ENCODE peak calls at places on chromosomes 6 and 20, in eight cellular contexts. One of them, this sample, is unnamed.
A peak's percentile ranks its signal among the peaks of the same experiment; 100 is the strongest.

GRCh38 chr6:37988131-37988530 is 168.6 kb downstream of the ZFAND3 start:
- DNase-seq in choroid plexus epithelial cell: peak; percentile 70
- DNase-seq in HCT116: no peak
- DNase-seq in fibroblast of pulmonary artery: peak; percentile 53
- DNase-seq in CD4-positive, CD25-positive, alpha-beta regulatory T cell: no peak
- DNase-seq in brain microvascular endothelial cell: peak; percentile 63
- DNase-seq in naive thymus-derived CD4-positive, alpha-beta T cell: no peak
- DNase-seq in kidney epithelial cell: no peak
- DNase-seq in this sample: no peak

GRCh38 chr6:138569554-138569953 is 70.3 kb upstream of the NHSL1 start:
- DNase-seq in choroid plexus epithelial cell: no peak
- DNase-seq in HCT116: no peak
- DNase-seq in fibroblast of pulmonary artery: no peak
- DNase-seq in CD4-positive, CD25-positive, alpha-beta regulatory T cell: no peak
- DNase-seq in brain microvascular endothelial cell: no peak
- DNase-seq in naive thymus-derived CD4-positive, alpha-beta T cell: no peak
- DNase-seq in kidney epithelial cell: no peak
- DNase-seq in this sample: no peak

GRCh38 chr6:128807577-128807976 is 75.4 kb upstream of the LAMA2 start:
- DNase-seq in choroid plexus epithelial cell: peak; percentile 81
- DNase-seq in HCT116: peak; percentile 34
- DNase-seq in fibroblast of pulmonary artery: peak; percentile 78
- DNase-seq in CD4-positive, CD25-positive, alpha-beta regulatory T cell: peak; percentile 12
- DNase-seq in brain microvascular endothelial cell: no peak
- DNase-seq in naive thymus-derived CD4-positive, alpha-beta T cell: no peak
- DNase-seq in kidney epithelial cell: peak; percentile 21
- DNase-seq in this sample: no peak

GRCh38 chr6:114286211-114286610 is 56.6 kb downstream of the HS3ST5 start:
- DNase-seq in choroid plexus epithelial cell: no peak
- DNase-seq in HCT116: no peak
- DNase-seq in fibroblast of pulmonary artery: no peak
- DNase-seq in CD4-positive, CD25-positive, alpha-beta regulatory T cell: no peak
- DNase-seq in brain microvascular endothelial cell: no peak
- DNase-seq in naive thymus-derived CD4-positive, alpha-beta T cell: no peak
- DNase-seq in kidney epithelial cell: no peak
- DNase-seq in this sample: no peak

GRCh38 chr6:87808005-87808757 is 106.1 kb upstream of the AKIRIN2 start:
- DNase-seq in choroid plexus epithelial cell: no peak
- DNase-seq in HCT116: no peak
- DNase-seq in fibroblast of pulmonary artery: peak; percentile 23
- DNase-seq in CD4-positive, CD25-positive, alpha-beta regulatory T cell: peak; percentile 11
- DNase-seq in brain microvascular endothelial cell: no peak
- DNase-seq in naive thymus-derived CD4-positive, alpha-beta T cell: no peak
- DNase-seq in kidney epithelial cell: peak; percentile 59
- DNase-seq in this sample: no peak

GRCh38 chr20:52175840-52176239 is 15.7 kb downstream of the ZFP64 start:
- DNase-seq in choroid plexus epithelial cell: no peak
- DNase-seq in HCT116: no peak
- DNase-seq in fibroblast of pulmonary artery: no peak
- DNase-seq in CD4-positive, CD25-positive, alpha-beta regulatory T cell: no peak
- DNase-seq in brain microvascular endothelial cell: no peak
- DNase-seq in naive thymus-derived CD4-positive, alpha-beta T cell: no peak
- DNase-seq in kidney epithelial cell: no peak
- DNase-seq in this sample: no peak

GRCh38 chr20:24873015-24873620 is 76.0 kb upstream of the CST7 start:
- DNase-seq in choroid plexus epithelial cell: no peak
- DNase-seq in HCT116: no peak
- DNase-seq in fibroblast of pulmonary artery: no peak
- DNase-seq in CD4-positive, CD25-positive, alpha-beta regulatory T cell: no peak
- DNase-seq in brain microvascular endothelial cell: no peak
- DNase-seq in naive thymus-derived CD4-positive, alpha-beta T cell: no peak
- DNase-seq in kidney epithelial cell: no peak
- DNase-seq in this sample: no peak

GRCh38 chr6:122033564-122034181 is 365.8 kb upstream of the HSF2 start:
- DNase-seq in choroid plexus epithelial cell: peak; percentile 86
- DNase-seq in HCT116: peak; percentile 49
- DNase-seq in fibroblast of pulmonary artery: peak; percentile 78
- DNase-seq in CD4-positive, CD25-positive, alpha-beta regulatory T cell: peak; percentile 16
- DNase-seq in brain microvascular endothelial cell: peak; percentile 12
- DNase-seq in naive thymus-derived CD4-positive, alpha-beta T cell: peak; percentile 60
- DNase-seq in kidney epithelial cell: peak; percentile 18
- DNase-seq in this sample: no peak

GRCh38 chr6:106804238-106805016 is 170.1 kb downstream of the CD24 start:
- DNase-seq in choroid plexus epithelial cell: no peak
- DNase-seq in HCT116: no peak
- DNase-seq in fibroblast of pulmonary artery: no peak
- DNase-seq in CD4-positive, CD25-positive, alpha-beta regulatory T cell: no peak
- DNase-seq in brain microvascular endothelial cell: no peak
- DNase-seq in naive thymus-derived CD4-positive, alpha-beta T cell: no peak
- DNase-seq in kidney epithelial cell: no peak
- DNase-seq in this sample: no peak

GRCh38 chr6:110188791-110189190 is 8.6 kb downstream of the CDC40 start:
- DNase-seq in choroid plexus epithelial cell: peak; percentile 11
- DNase-seq in HCT116: no peak
- DNase-seq in fibroblast of pulmonary artery: no peak
- DNase-seq in CD4-positive, CD25-positive, alpha-beta regulatory T cell: no peak
- DNase-seq in brain microvascular endothelial cell: no peak
- DNase-seq in naive thymus-derived CD4-positive, alpha-beta T cell: no peak
- DNase-seq in kidney epithelial cell: no peak
- DNase-seq in this sample: no peak

GRCh38 chr6:3848925-3849605 is at the start of gene FAM50B:
- DNase-seq in choroid plexus epithelial cell: peak; percentile 92
- DNase-seq in HCT116: no peak
- DNase-seq in fibroblast of pulmonary artery: peak; percentile 88
- DNase-seq in CD4-positive, CD25-positive, alpha-beta regulatory T cell: peak; percentile 90
- DNase-seq in brain microvascular endothelial cell: peak; percentile 80
- DNase-seq in naive thymus-derived CD4-positive, alpha-beta T cell: peak; percentile 91
- DNase-seq in kidney epithelial cell: no peak
- DNase-seq in this sample: no peak

GRCh38 chr6:27553123-27553904 is 80.4 kb upstream of the ZNF184 start:
- DNase-seq in choroid plexus epithelial cell: peak; percentile 53
- DNase-seq in HCT116: no peak
- DNase-seq in fibroblast of pulmonary artery: peak; percentile 33
- DNase-seq in CD4-positive, CD25-positive, alpha-beta regulatory T cell: peak; percentile 23
- DNase-seq in brain microvascular endothelial cell: peak; percentile 82
- DNase-seq in naive thymus-derived CD4-positive, alpha-beta T cell: no peak
- DNase-seq in kidney epithelial cell: no peak
- DNase-seq in this sample: peak; percentile 89

GRCh38 chr20:845226-845868 is 11.8 kb downstream of the FAM110A start:
- DNase-seq in choroid plexus epithelial cell: no peak
- DNase-seq in HCT116: no peak
- DNase-seq in fibroblast of pulmonary artery: no peak
- DNase-seq in CD4-positive, CD25-positive, alpha-beta regulatory T cell: no peak
- DNase-seq in brain microvascular endothelial cell: no peak
- DNase-seq in naive thymus-derived CD4-positive, alpha-beta T cell: no peak
- DNase-seq in kidney epithelial cell: no peak
- DNase-seq in this sample: no peak

GRCh38 chr6:143110572-143110971 is 49.9 kb downstream of the AIG1 start:
- DNase-seq in choroid plexus epithelial cell: peak; percentile 45
- DNase-seq in HCT116: no peak
- DNase-seq in fibroblast of pulmonary artery: no peak
- DNase-seq in CD4-positive, CD25-positive, alpha-beta regulatory T cell: no peak
- DNase-seq in brain microvascular endothelial cell: peak; percentile 32
- DNase-seq in naive thymus-derived CD4-positive, alpha-beta T cell: no peak
- DNase-seq in kidney epithelial cell: no peak
- DNase-seq in this sample: no peak

GRCh38 chr20:2539341-2539740 is 3.0 kb downstream of the TMC2 start:
- DNase-seq in choroid plexus epithelial cell: no peak
- DNase-seq in HCT116: no peak
- DNase-seq in fibroblast of pulmonary artery: no peak
- DNase-seq in CD4-positive, CD25-positive, alpha-beta regulatory T cell: no peak
- DNase-seq in brain microvascular endothelial cell: no peak
- DNase-seq in naive thymus-derived CD4-positive, alpha-beta T cell: no peak
- DNase-seq in kidney epithelial cell: no peak
- DNase-seq in this sample: no peak

GRCh38 chr20:24677626-24678328 is 208.3 kb downstream of the SYNDIG1 start:
- DNase-seq in choroid plexus epithelial cell: no peak
- DNase-seq in HCT116: no peak
- DNase-seq in fibroblast of pulmonary artery: no peak
- DNase-seq in CD4-positive, CD25-positive, alpha-beta regulatory T cell: no peak
- DNase-seq in brain microvascular endothelial cell: no peak
- DNase-seq in naive thymus-derived CD4-positive, alpha-beta T cell: no peak
- DNase-seq in kidney epithelial cell: no peak
- DNase-seq in this sample: no peak

GRCh38 chr6:113371106-113371505 is 486.0 kb upstream of the MARCKS start:
- DNase-seq in choroid plexus epithelial cell: no peak
- DNase-seq in HCT116: no peak
- DNase-seq in fibroblast of pulmonary artery: no peak
- DNase-seq in CD4-positive, CD25-positive, alpha-beta regulatory T cell: no peak
- DNase-seq in brain microvascular endothelial cell: no peak
- DNase-seq in naive thymus-derived CD4-positive, alpha-beta T cell: no peak
- DNase-seq in kidney epithelial cell: no peak
- DNase-seq in this sample: no peak

GRCh38 chr6:108946695-108947094 is 98.5 kb downstream of the ARMC2 start:
- DNase-seq in choroid plexus epithelial cell: peak; percentile 53
- DNase-seq in HCT116: no peak
- DNase-seq in fibroblast of pulmonary artery: peak; percentile 72
- DNase-seq in CD4-positive, CD25-positive, alpha-beta regulatory T cell: no peak
- DNase-seq in brain microvascular endothelial cell: peak; percentile 13
- DNase-seq in naive thymus-derived CD4-positive, alpha-beta T cell: no peak
- DNase-seq in kidney epithelial cell: no peak
- DNase-seq in this sample: no peak

GRCh38 chr20:25608774-25609173 is 15.0 kb downstream of the NANP start:
- DNase-seq in choroid plexus epithelial cell: peak; percentile 24
- DNase-seq in HCT116: no peak
- DNase-seq in fibroblast of pulmonary artery: no peak
- DNase-seq in CD4-positive, CD25-positive, alpha-beta regulatory T cell: no peak
- DNase-seq in brain microvascular endothelial cell: peak; percentile 45
- DNase-seq in naive thymus-derived CD4-positive, alpha-beta T cell: no peak
- DNase-seq in kidney epithelial cell: no peak
- DNase-seq in this sample: no peak

GRCh38 chr20:46683939-46684750 is 5.1 kb downstream of the TP53RK start:
- DNase-seq in choroid plexus epithelial cell: peak; percentile 87
- DNase-seq in HCT116: no peak
- DNase-seq in fibroblast of pulmonary artery: peak; percentile 72
- DNase-seq in CD4-positive, CD25-positive, alpha-beta regulatory T cell: no peak
- DNase-seq in brain microvascular endothelial cell: peak; percentile 76
- DNase-seq in naive thymus-derived CD4-positive, alpha-beta T cell: no peak
- DNase-seq in kidney epithelial cell: peak; percentile 25
- DNase-seq in this sample: no peak

GRCh38 chr20:56360133-56360898 is 1.5 kb downstream of the FAM210B start:
- DNase-seq in choroid plexus epithelial cell: no peak
- DNase-seq in HCT116: no peak
- DNase-seq in fibroblast of pulmonary artery: no peak
- DNase-seq in CD4-positive, CD25-positive, alpha-beta regulatory T cell: no peak
- DNase-seq in brain microvascular endothelial cell: no peak
- DNase-seq in naive thymus-derived CD4-positive, alpha-beta T cell: no peak
- DNase-seq in kidney epithelial cell: no peak
- DNase-seq in this sample: no peak
- H3K4me3 ChIP-seq in choroid plexus epithelial cell: peak overlapping the region; percentile 80
- H3K4me3 ChIP-seq in HCT116: peak overlapping the region; percentile 77
- H3K4me3 ChIP-seq in fibroblast of pulmonary artery: peak overlapping the region; percentile 86
- H3K4me3 ChIP-seq in CD4-positive, CD25-positive, alpha-beta regulatory T cell: peak overlapping the region; percentile 76
- H3K4me3 ChIP-seq in brain microvascular endothelial cell: peak overlapping the region; percentile 82
- H3K4me3 ChIP-seq in naive thymus-derived CD4-positive, alpha-beta T cell: peak overlapping the region; percentile 72
- H3K4me3 ChIP-seq in kidney epithelial cell: peak overlapping the region; percentile 77
- H3K4me3 ChIP-seq in this sample: peak overlapping the region; percentile 71

DNA sequence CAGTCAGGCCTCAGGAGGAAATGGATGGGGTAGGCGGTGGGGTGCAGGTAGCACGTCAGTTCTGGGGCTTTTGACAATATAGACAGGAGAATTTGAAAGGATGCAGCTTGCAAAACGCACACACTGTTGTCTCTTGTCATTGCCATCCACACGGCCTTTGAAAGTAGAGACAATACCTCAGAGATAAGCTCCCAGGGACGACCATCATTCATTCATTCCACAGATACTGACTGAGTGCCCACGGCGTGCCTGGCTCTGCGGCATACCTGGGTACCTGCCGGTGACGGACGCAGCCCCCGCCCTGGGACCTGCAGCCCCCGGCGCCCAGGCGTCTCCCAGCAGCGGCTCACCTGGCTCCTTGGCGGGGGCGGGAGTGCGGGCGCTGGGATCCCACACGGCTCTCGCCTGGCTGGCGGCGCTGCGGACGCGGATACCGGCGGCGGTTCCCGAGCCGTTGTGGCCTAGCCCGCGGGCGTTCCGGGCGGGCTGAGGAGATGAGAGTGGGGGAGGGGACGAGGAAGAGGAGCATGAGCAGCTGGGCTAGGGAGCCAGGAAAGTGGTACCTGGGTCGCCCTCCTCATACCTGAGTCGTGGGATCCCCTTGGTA is at the start of gene SLC26A8:
- DNase-seq in choroid plexus epithelial cell: no peak
- DNase-seq in HCT116: no peak
- DNase-seq in fibroblast of pulmonary artery: no peak
- DNase-seq in CD4-positive, CD25-positive, alpha-beta regulatory T cell: no peak
- DNase-seq in brain microvascular endothelial cell: no peak
- DNase-seq in naive thymus-derived CD4-positive, alpha-beta T cell: no peak
- DNase-seq in kidney epithelial cell: no peak
- DNase-seq in this sample: no peak
- H3K4me3 ChIP-seq in choroid plexus epithelial cell: peak within 1 kb of the TSS; percentile 31
- H3K4me3 ChIP-seq in HCT116: no peak within 1 kb of the TSS
- H3K4me3 ChIP-seq in fibroblast of pulmonary artery: no peak within 1 kb of the TSS
- H3K4me3 ChIP-seq in CD4-positive, CD25-positive, alpha-beta regulatory T cell: no peak within 1 kb of the TSS
- H3K4me3 ChIP-seq in brain microvascular endothelial cell: peak within 1 kb of the TSS; percentile 32
- H3K4me3 ChIP-seq in naive thymus-derived CD4-positive, alpha-beta T cell: no peak within 1 kb of the TSS
- H3K4me3 ChIP-seq in kidney epithelial cell: peak within 1 kb of the TSS; percentile 15
- H3K4me3 ChIP-seq in this sample: no peak within 1 kb of the TSS

GRCh38 chr20:50149481-50150254 is 3.9 kb downstream of the PEDS1 start:
- DNase-seq in choroid plexus epithelial cell: no peak
- DNase-seq in HCT116: no peak
- DNase-seq in fibroblast of pulmonary artery: no peak
- DNase-seq in CD4-positive, CD25-positive, alpha-beta regulatory T cell: no peak
- DNase-seq in brain microvascular endothelial cell: no peak
- DNase-seq in naive thymus-derived CD4-positive, alpha-beta T cell: no peak
- DNase-seq in kidney epithelial cell: no peak
- DNase-seq in this sample: no peak

GRCh38 chr20:50146214-50146613 is 7.3 kb downstream of the PEDS1 start:
- DNase-seq in choroid plexus epithelial cell: no peak
- DNase-seq in HCT116: no peak
- DNase-seq in fibroblast of pulmonary artery: no peak
- DNase-seq in CD4-positive, CD25-positive, alpha-beta regulatory T cell: no peak
- DNase-seq in brain microvascular endothelial cell: no peak
- DNase-seq in naive thymus-derived CD4-positive, alpha-beta T cell: no peak
- DNase-seq in kidney epithelial cell: no peak
- DNase-seq in this sample: no peak

GRCh38 chr20:50144362-50144761 is 9.2 kb downstream of the PEDS1 start:
- DNase-seq in choroid plexus epithelial cell: peak; percentile 98
- DNase-seq in HCT116: no peak
- DNase-seq in fibroblast of pulmonary artery: peak; percentile 99
- DNase-seq in CD4-positive, CD25-positive, alpha-beta regulatory T cell: no peak
- DNase-seq in brain microvascular endothelial cell: peak; percentile 98
- DNase-seq in naive thymus-derived CD4-positive, alpha-beta T cell: no peak
- DNase-seq in kidney epithelial cell: peak; percentile 93
- DNase-seq in this sample: peak; percentile 93

GRCh38 chr20:50142812-50143211 is 10.7 kb downstream of the PEDS1 start:
- DNase-seq in choroid plexus epithelial cell: no peak
- DNase-seq in HCT116: no peak
- DNase-seq in fibroblast of pulmonary artery: no peak
- DNase-seq in CD4-positive, CD25-positive, alpha-beta regulatory T cell: no peak
- DNase-seq in brain microvascular endothelial cell: no peak
- DNase-seq in naive thymus-derived CD4-positive, alpha-beta T cell: no peak
- DNase-seq in kidney epithelial cell: no peak
- DNase-seq in this sample: no peak

GRCh38 chr20:50146732-50147662 is 6.5 kb downstream of the PEDS1 start:
- DNase-seq in choroid plexus epithelial cell: no peak
- DNase-seq in HCT116: no peak
- DNase-seq in fibroblast of pulmonary artery: no peak
- DNase-seq in CD4-positive, CD25-positive, alpha-beta regulatory T cell: peak; percentile 94
- DNase-seq in brain microvascular endothelial cell: no peak
- DNase-seq in naive thymus-derived CD4-positive, alpha-beta T cell: peak; percentile 90
- DNase-seq in kidney epithelial cell: peak; percentile 35
- DNase-seq in this sample: no peak
- H3K4me3 ChIP-seq in choroid plexus epithelial cell: no peak overlapping the region
- H3K4me3 ChIP-seq in HCT116: no peak overlapping the region
- H3K4me3 ChIP-seq in fibroblast of pulmonary artery: no peak overlapping the region
- H3K4me3 ChIP-seq in CD4-positive, CD25-positive, alpha-beta regulatory T cell: peak overlapping the region; percentile 66
- H3K4me3 ChIP-seq in brain microvascular endothelial cell: no peak overlapping the region
- H3K4me3 ChIP-seq in naive thymus-derived CD4-positive, alpha-beta T cell: peak overlapping the region; percentile 44
- H3K4me3 ChIP-seq in kidney epithelial cell: no peak overlapping the region
- H3K4me3 ChIP-seq in this sample: no peak overlapping the region

GRCh38 chr20:50416269-50416863 is 93.8 kb upstream of the PTPN1 start:
- DNase-seq in choroid plexus epithelial cell: no peak
- DNase-seq in HCT116: no peak
- DNase-seq in fibroblast of pulmonary artery: no peak
- DNase-seq in CD4-positive, CD25-positive, alpha-beta regulatory T cell: no peak
- DNase-seq in brain microvascular endothelial cell: no peak
- DNase-seq in naive thymus-derived CD4-positive, alpha-beta T cell: no peak
- DNase-seq in kidney epithelial cell: no peak
- DNase-seq in this sample: no peak
- H3K4me3 ChIP-seq in choroid plexus epithelial cell: no peak overlapping the region
- H3K4me3 ChIP-seq in HCT116: no peak overlapping the region
- H3K4me3 ChIP-seq in fibroblast of pulmonary artery: no peak overlapping the region
- H3K4me3 ChIP-seq in CD4-positive, CD25-positive, alpha-beta regulatory T cell: no peak overlapping the region
- H3K4me3 ChIP-seq in brain microvascular endothelial cell: no peak overlapping the region
- H3K4me3 ChIP-seq in naive thymus-derived CD4-positive, alpha-beta T cell: no peak overlapping the region
- H3K4me3 ChIP-seq in kidney epithelial cell: no peak overlapping the region
- H3K4me3 ChIP-seq in this sample: no peak overlapping the region

This sample was measured in MG63.